ENCODE peak calls at places on chromosomes 4 and X, in seven cellular contexts. Y is SIG-M5; K is AG09319; T is fibroblast of mammary gland; I is stimulated activated naive CD4-positive, alpha-beta T cell; U is psoas muscle; Z is activated CD4-positive, alpha-beta memory T cell treated with anti-CD3 and anti-CD28 coated beads, Interleukin-2, amount 10 ng/mL, durations not matched to agents 7 days and 5 days. O is an unnamed sample.

GRCh38 chr4:125547842-125548241 is 233.1 kb downstream of the FAT4 start:
- DNase-seq in U (no peak), I (no peak), K (no peak), Z (no peak), T (no peak), Y (no peak), O (no peak)

GRCh38 chr4:77856152-77856551 is 6.5 kb upstream of the MRPL1 start:
- DNase-seq in Y (no peak), T (no peak), Z (no peak), U (no peak), K (no peak), I (no peak), O (no peak)

GRCh38 chrX:39936886-39937770 is 160.6 kb downstream of the BCOR start:
- DNase-seq in Y (no peak), U (no peak), Z (peak; percentile 19), I (no peak), T (no peak), K (no peak), O (no peak)

GRCh38 chr4:147094228-147094627 is 148.6 kb upstream of the TTC29 start:
- DNase-seq in T (no peak), Y (no peak), I (no peak), Z (no peak), U (no peak), K (no peak), O (no peak)

GRCh38 chr4:3418029-3418762 is 23.6 kb upstream of the HGFAC start:
- DNase-seq in Z (no peak), K (no peak), I (no peak), Y (no peak), T (no peak), U (no peak), O (no peak)

GRCh38 chr4:82984459-82984858 is 26.2 kb downstream of the LIN54 start:
- DNase-seq in I (no peak), T (peak; percentile 78), Y (no peak), K (no peak), Z (peak; percentile 26), U (no peak), O (peak; percentile 23)

GRCh38 chr4:169311643-169312365 is 41.0 kb upstream of the SH3RF1 start:
- DNase-seq in T (peak; percentile 68), Z (no peak), U (no peak), I (no peak), Y (no peak), K (no peak), O (no peak)

GRCh38 chr4:167883271-167883670 is 209.1 kb upstream of the ANXA10 start:
- DNase-seq in Y (no peak), Z (no peak), T (no peak), U (no peak), K (no peak), I (no peak), O (no peak)

GRCh38 chr4:77092832-77093800 is 17.3 kb upstream of the CCNI start:
- DNase-seq in K (no peak), U (no peak), Z (no peak), Y (no peak), I (no peak), T (peak; percentile 7), O (no peak)

GRCh38 chr4:118774321-118774720 is 61.6 kb downstream of the SEC24D start:
- DNase-seq in Y (no peak), I (no peak), K (no peak), U (no peak), Z (no peak), T (no peak), O (no peak)

GRCh38 chr4:176894498-176894897 is 101.8 kb upstream of the VEGFC start:
- DNase-seq in U (no peak), Y (no peak), K (no peak), I (no peak), T (no peak), Z (no peak), O (no peak)

GRCh38 chr4:33850503-33850902 is 2393.8 kb downstream of the ARAP2 start:
- DNase-seq in I (no peak), T (peak; percentile 2), U (no peak), Z (no peak), K (no peak), Y (no peak), O (no peak)

GRCh38 chrX:37314526-37314925 is 34.6 kb upstream of the PRRG1 start:
- DNase-seq in I (no peak), Y (no peak), T (no peak), U (no peak), K (no peak), Z (no peak), O (no peak)

GRCh38 chr4:57065730-57066482 is 44.3 kb downstream of the IGFBP7 start:
- DNase-seq in T (peak; percentile 78), Y (no peak), Z (no peak), K (no peak), U (no peak), I (no peak), O (no peak)

GRCh38 chrX:45767021-45767491 is 566.4 kb upstream of the DIPK2B start:
- DNase-seq in T (peak; percentile 55), U (no peak), Y (peak; percentile 15), I (no peak), K (peak; percentile 46), Z (no peak), O (no peak)

GRCh38 chr4:175871774-175872405 is 59.8 kb upstream of the GPM6A start:
- DNase-seq in K (no peak), I (no peak), U (no peak), Z (no peak), T (no peak), Y (no peak), O (no peak)

GRCh38 chrX:12307961-12308360 is 169.7 kb downstream of the FRMPD4 start:
- DNase-seq in Y (no peak), I (no peak), U (no peak), T (no peak), Z (no peak), K (no peak), O (no peak)

GRCh38 chr4:137530176-137530575 is 2.1 kb downstream of the PCDH18 start:
- DNase-seq in K (no peak), I (no peak), Z (no peak), Y (no peak), T (peak; percentile 91), U (no peak), O (no peak)

GRCh38 chrX:154799554-154800348 is 5.5 kb downstream of the MPP1 start:
- DNase-seq in Z (no peak), I (no peak), K (no peak), T (peak; percentile 26), U (no peak), Y (no peak), O (no peak)

GRCh38 chr4:145823743-145824142 is 114.9 kb downstream of the ZNF827 start:
- DNase-seq in U (no peak), T (no peak), Z (no peak), K (no peak), Y (no peak), I (no peak), O (no peak)

GRCh38 chrX:255923-256331 is 25.3 kb upstream of the PLCXD1 start:
- DNase-seq in Y (no peak), T (no peak), Z (no peak), U (no peak), K (no peak), I (no peak), O (no peak)

GRCh38 chr4:25925486-25926201 is 11.6 kb downstream of the SMIM20 start:
- DNase-seq in Z (peak; percentile 36), Y (no peak), I (no peak), K (no peak), U (peak; percentile 23), T (peak; percentile 58), O (no peak)

GRCh38 chr4:106238819-106239420 is 77.1 kb downstream of the TBCK start:
- DNase-seq in T (peak; percentile 49), Y (no peak), U (no peak), K (peak; percentile 2), Z (no peak), I (no peak), O (peak; percentile 18)

GRCh38 chr4:37837446-37837845 is 11.0 kb downstream of the PGM2 start:
- DNase-seq in Y (no peak), K (no peak), T (peak; percentile 70), Z (no peak), I (no peak), U (no peak), O (peak; percentile 42)

GRCh38 chrX:24607616-24608015 is 39.5 kb downstream of the PCYT1B start:
- DNase-seq in Z (no peak), K (no peak), Y (no peak), U (no peak), I (no peak), T (peak; percentile 10), O (no peak)

GRCh38 chr4:111773858-111774257 is 371.4 kb upstream of the FAM241A start:
- DNase-seq in Z (no peak), U (no peak), I (no peak), Y (no peak), T (peak; percentile 5), K (no peak), O (no peak)

GRCh38 chr4:176357359-176358082 is 37.8 kb downstream of the SPCS3 start:
- DNase-seq in K (no peak), U (no peak), T (peak; percentile 51), Z (no peak), Y (no peak), I (no peak), O (no peak)

GRCh38 chr4:3406021-3406420 is 35.7 kb upstream of the HGFAC start:
- DNase-seq in Z (no peak), I (no peak), U (no peak), T (no peak), K (no peak), Y (no peak), O (no peak)

GRCh38 chr4:71126719-71127118 is 133.3 kb downstream of the DCK start:
- DNase-seq in U (no peak), Z (no peak), T (peak; percentile 92), Y (no peak), K (no peak), I (no peak), O (peak; percentile 59)

GRCh38 chrX:114797494-114797893 is 213.6 kb downstream of the HTR2C start:
- DNase-seq in U (no peak), I (no peak), Z (no peak), Y (no peak), K (no peak), T (peak; percentile 5), O (no peak)

GRCh38 chrX:4547218-4547836 is 833.9 kb upstream of the PRKX start:
- DNase-seq in U (no peak), Z (peak; percentile 23), K (peak; percentile 1), T (peak; percentile 49), I (no peak), Y (no peak), O (peak; percentile 5)

GRCh38 chr4:86891785-86892638 is at the start of gene C4orf36:
- DNase-seq in K (no peak), I (no peak), Y (no peak), Z (peak; percentile 32), T (peak; percentile 40), U (peak; percentile 48), O (no peak)

GRCh38 chrX:129833153-129834004 is 10.3 kb downstream of the ZDHHC9 start:
- DNase-seq in Z (no peak), T (peak; percentile 75), K (no peak), U (no peak), I (no peak), Y (no peak), O (no peak)

GRCh38 chr4:121696140-121696640 is 590 bp downstream of the ANXA5 start:
- DNase-seq in K (peak; percentile 63), T (peak; percentile 86), Z (peak; percentile 69), Y (peak; percentile 33), I (no peak), U (peak; percentile 78), O (peak; percentile 66)

GRCh38 chr4:725368-726234 is 20.0 kb downstream of the PCGF3 start:
- DNase-seq in U (no peak), Z (no peak), T (no peak), K (no peak), Y (no peak), I (no peak), O (no peak)

GRCh38 chr4:46878641-46879040 is 30.4 kb downstream of the COX7B2 start:
- DNase-seq in T (no peak), I (no peak), K (no peak), Y (no peak), Z (no peak), U (no peak), O (no peak)

GRCh38 chr4:73734405-73735070 is 5.8 kb upstream of the CXCL8 start:
- DNase-seq in I (no peak), T (peak; percentile 63), Z (no peak), Y (no peak), U (no peak), K (no peak), O (no peak)